ENCODE peak calls at places on chromosomes 1 and 21, in seven cellular contexts. One of them, this sample, is unnamed.

GRCh38 chr1:109818351-109819325 is 54.9 kb upstream of the EPS8L3 start:
- DNase-seq in stimulated activated CD4-positive, alpha-beta T cell treated with anti-CD3 and anti-CD28 coated beads, Interleukin-4, amount 100 ng/mL, for 4 hours: no peak
- DNase-seq in cardiac fibroblast: no peak
- DNase-seq in AG10803: no peak
- DNase-seq in hippocampal formation: no peak
- DNase-seq in MM.1S: no peak
- DNase-seq in globus pallidus: no peak
- DNase-seq in this sample: no peak

GRCh38 chr1:206471415-206471801 is 1.1 kb downstream of the IKBKE start:
- DNase-seq in cardiac fibroblast: no peak
- DNase-seq in AG10803: no peak
- DNase-seq in hippocampal formation: no peak
- DNase-seq in stimulated activated CD4-positive, alpha-beta T cell treated with anti-CD3 and anti-CD28 coated beads, Interleukin-4, amount 100 ng/mL, for 4 hours: no peak
- DNase-seq in MM.1S: no peak
- DNase-seq in globus pallidus: no peak
- DNase-seq in this sample: peak

GRCh38 chr1:46804926-46805325 is 6.1 kb downstream of the CYP4B1 start:
- DNase-seq in globus pallidus: no peak
- DNase-seq in MM.1S: no peak
- DNase-seq in AG10803: no peak
- DNase-seq in stimulated activated CD4-positive, alpha-beta T cell treated with anti-CD3 and anti-CD28 coated beads, Interleukin-4, amount 100 ng/mL, for 4 hours: no peak
- DNase-seq in hippocampal formation: no peak
- DNase-seq in cardiac fibroblast: no peak
- DNase-seq in this sample: no peak

GRCh38 chr1:15432327-15432726 is 5.9 kb upstream of the CTRC start:
- DNase-seq in MM.1S: no peak
- DNase-seq in cardiac fibroblast: no peak
- DNase-seq in AG10803: no peak
- DNase-seq in stimulated activated CD4-positive, alpha-beta T cell treated with anti-CD3 and anti-CD28 coated beads, Interleukin-4, amount 100 ng/mL, for 4 hours: no peak
- DNase-seq in hippocampal formation: no peak
- DNase-seq in globus pallidus: no peak
- DNase-seq in this sample: no peak

GRCh38 chr1:234213576-234214128 is 159.6 kb upstream of the COA6 start:
- DNase-seq in hippocampal formation: no peak
- DNase-seq in globus pallidus: peak
- DNase-seq in stimulated activated CD4-positive, alpha-beta T cell treated with anti-CD3 and anti-CD28 coated beads, Interleukin-4, amount 100 ng/mL, for 4 hours: no peak
- DNase-seq in cardiac fibroblast: no peak
- DNase-seq in AG10803: no peak
- DNase-seq in MM.1S: no peak
- DNase-seq in this sample: no peak

GRCh38 chr1:147641695-147642592 is 28.4 kb downstream of the ACP6 start:
- DNase-seq in AG10803: peak
- DNase-seq in cardiac fibroblast: peak
- DNase-seq in MM.1S: peak
- DNase-seq in stimulated activated CD4-positive, alpha-beta T cell treated with anti-CD3 and anti-CD28 coated beads, Interleukin-4, amount 100 ng/mL, for 4 hours: peak
- DNase-seq in globus pallidus: no peak
- DNase-seq in hippocampal formation: no peak
- DNase-seq in this sample: peak

GRCh38 chr1:112507896-112508241 is 896 bp upstream of the WNT2B start:
- DNase-seq in stimulated activated CD4-positive, alpha-beta T cell treated with anti-CD3 and anti-CD28 coated beads, Interleukin-4, amount 100 ng/mL, for 4 hours: peak
- DNase-seq in cardiac fibroblast: no peak
- DNase-seq in hippocampal formation: no peak
- DNase-seq in MM.1S: no peak
- DNase-seq in AG10803: no peak
- DNase-seq in globus pallidus: no peak
- DNase-seq in this sample: peak

GRCh38 chr1:245051349-245052221 is 103.2 kb upstream of the KIF26B start:
- DNase-seq in cardiac fibroblast: peak
- DNase-seq in AG10803: no peak
- DNase-seq in globus pallidus: peak
- DNase-seq in stimulated activated CD4-positive, alpha-beta T cell treated with anti-CD3 and anti-CD28 coated beads, Interleukin-4, amount 100 ng/mL, for 4 hours: no peak
- DNase-seq in hippocampal formation: peak
- DNase-seq in MM.1S: no peak
- DNase-seq in this sample: peak

GRCh38 chr1:52127181-52128175 is 14.4 kb upstream of the ZFYVE9 start:
- DNase-seq in hippocampal formation: peak
- DNase-seq in cardiac fibroblast: peak
- DNase-seq in MM.1S: peak
- DNase-seq in globus pallidus: peak
- DNase-seq in AG10803: peak
- DNase-seq in stimulated activated CD4-positive, alpha-beta T cell treated with anti-CD3 and anti-CD28 coated beads, Interleukin-4, amount 100 ng/mL, for 4 hours: peak
- DNase-seq in this sample: peak

GRCh38 chr21:45975017-45975595 is 6.5 kb upstream of the COL6A1 start:
- DNase-seq in hippocampal formation: no peak
- DNase-seq in cardiac fibroblast: peak
- DNase-seq in globus pallidus: no peak
- DNase-seq in AG10803: no peak
- DNase-seq in stimulated activated CD4-positive, alpha-beta T cell treated with anti-CD3 and anti-CD28 coated beads, Interleukin-4, amount 100 ng/mL, for 4 hours: no peak
- DNase-seq in MM.1S: no peak
- DNase-seq in this sample: peak

GRCh38 chr1:165894591-165894990 is 67.2 kb downstream of the UCK2 start:
- DNase-seq in AG10803: peak
- DNase-seq in hippocampal formation: no peak
- DNase-seq in globus pallidus: no peak
- DNase-seq in MM.1S: no peak
- DNase-seq in stimulated activated CD4-positive, alpha-beta T cell treated with anti-CD3 and anti-CD28 coated beads, Interleukin-4, amount 100 ng/mL, for 4 hours: no peak
- DNase-seq in cardiac fibroblast: peak
- DNase-seq in this sample: peak

GRCh38 chr1:111161843-111162242 is 21.8 kb downstream of the CEPT1 start:
- DNase-seq in globus pallidus: no peak
- DNase-seq in stimulated activated CD4-positive, alpha-beta T cell treated with anti-CD3 and anti-CD28 coated beads, Interleukin-4, amount 100 ng/mL, for 4 hours: no peak
- DNase-seq in AG10803: no peak
- DNase-seq in hippocampal formation: no peak
- DNase-seq in MM.1S: no peak
- DNase-seq in cardiac fibroblast: no peak
- DNase-seq in this sample: peak

GRCh38 chr1:201307760-201308499 is 24.6 kb downstream of the PKP1 start:
- DNase-seq in hippocampal formation: no peak
- DNase-seq in globus pallidus: no peak
- DNase-seq in AG10803: no peak
- DNase-seq in MM.1S: no peak
- DNase-seq in stimulated activated CD4-positive, alpha-beta T cell treated with anti-CD3 and anti-CD28 coated beads, Interleukin-4, amount 100 ng/mL, for 4 hours: no peak
- DNase-seq in cardiac fibroblast: no peak
- DNase-seq in this sample: peak

GRCh38 chr1:151047925-151048644 is 534 bp downstream of the C1orf56 start:
- DNase-seq in stimulated activated CD4-positive, alpha-beta T cell treated with anti-CD3 and anti-CD28 coated beads, Interleukin-4, amount 100 ng/mL, for 4 hours: peak
- DNase-seq in globus pallidus: peak
- DNase-seq in cardiac fibroblast: peak
- DNase-seq in MM.1S: peak
- DNase-seq in hippocampal formation: peak
- DNase-seq in AG10803: peak
- DNase-seq in this sample: peak

GRCh38 chr1:55481634-55482033 is 266.5 kb upstream of the USP24 start:
- DNase-seq in globus pallidus: no peak
- DNase-seq in MM.1S: no peak
- DNase-seq in hippocampal formation: no peak
- DNase-seq in cardiac fibroblast: no peak
- DNase-seq in AG10803: peak
- DNase-seq in stimulated activated CD4-positive, alpha-beta T cell treated with anti-CD3 and anti-CD28 coated beads, Interleukin-4, amount 100 ng/mL, for 4 hours: no peak
- DNase-seq in this sample: no peak

GRCh38 chr1:182149411-182149965 is 88.0 kb upstream of the ZNF648 start:
- DNase-seq in cardiac fibroblast: peak
- DNase-seq in hippocampal formation: peak
- DNase-seq in stimulated activated CD4-positive, alpha-beta T cell treated with anti-CD3 and anti-CD28 coated beads, Interleukin-4, amount 100 ng/mL, for 4 hours: no peak
- DNase-seq in globus pallidus: peak
- DNase-seq in MM.1S: no peak
- DNase-seq in AG10803: peak
- DNase-seq in this sample: peak

GRCh38 chr1:231596337-231596791 is 30.2 kb upstream of the DISC1 start:
- DNase-seq in hippocampal formation: no peak
- DNase-seq in MM.1S: no peak
- DNase-seq in cardiac fibroblast: peak
- DNase-seq in globus pallidus: no peak
- DNase-seq in AG10803: no peak
- DNase-seq in stimulated activated CD4-positive, alpha-beta T cell treated with anti-CD3 and anti-CD28 coated beads, Interleukin-4, amount 100 ng/mL, for 4 hours: no peak
- DNase-seq in this sample: peak

GRCh38 chr1:183544598-183545297 is 45.5 kb downstream of the NCF2 start:
- DNase-seq in stimulated activated CD4-positive, alpha-beta T cell treated with anti-CD3 and anti-CD28 coated beads, Interleukin-4, amount 100 ng/mL, for 4 hours: no peak
- DNase-seq in AG10803: no peak
- DNase-seq in globus pallidus: no peak
- DNase-seq in MM.1S: no peak
- DNase-seq in cardiac fibroblast: no peak
- DNase-seq in hippocampal formation: no peak
- DNase-seq in this sample: peak

GRCh38 chr1:100734716-100735115 is 15.2 kb downstream of the VCAM1 start:
- DNase-seq in stimulated activated CD4-positive, alpha-beta T cell treated with anti-CD3 and anti-CD28 coated beads, Interleukin-4, amount 100 ng/mL, for 4 hours: no peak
- DNase-seq in cardiac fibroblast: peak
- DNase-seq in AG10803: peak
- DNase-seq in hippocampal formation: no peak
- DNase-seq in MM.1S: no peak
- DNase-seq in globus pallidus: no peak
- DNase-seq in this sample: no peak

GRCh38 chr1:24635195-24635843 is 7.8 kb upstream of the SRRM1 start:
- DNase-seq in globus pallidus: peak
- DNase-seq in stimulated activated CD4-positive, alpha-beta T cell treated with anti-CD3 and anti-CD28 coated beads, Interleukin-4, amount 100 ng/mL, for 4 hours: no peak
- DNase-seq in AG10803: peak
- DNase-seq in hippocampal formation: no peak
- DNase-seq in MM.1S: peak
- DNase-seq in cardiac fibroblast: peak
- DNase-seq in this sample: peak

GRCh38 chr1:156244126-156244525 is 2.1 kb downstream of the BGLAP start:
- DNase-seq in MM.1S: no peak
- DNase-seq in cardiac fibroblast: no peak
- DNase-seq in AG10803: no peak
- DNase-seq in stimulated activated CD4-positive, alpha-beta T cell treated with anti-CD3 and anti-CD28 coated beads, Interleukin-4, amount 100 ng/mL, for 4 hours: no peak
- DNase-seq in hippocampal formation: no peak
- DNase-seq in globus pallidus: no peak
- DNase-seq in this sample: no peak

GRCh38 chr1:178341218-178341956 is 155.4 kb downstream of the CLEC20A start:
- DNase-seq in globus pallidus: no peak
- DNase-seq in stimulated activated CD4-positive, alpha-beta T cell treated with anti-CD3 and anti-CD28 coated beads, Interleukin-4, amount 100 ng/mL, for 4 hours: no peak
- DNase-seq in cardiac fibroblast: peak
- DNase-seq in hippocampal formation: no peak
- DNase-seq in MM.1S: no peak
- DNase-seq in AG10803: peak
- DNase-seq in this sample: peak

GRCh38 chr1:121444096-121444495 is 259.3 kb downstream of the SRGAP2C start:
- DNase-seq in stimulated activated CD4-positive, alpha-beta T cell treated with anti-CD3 and anti-CD28 coated beads, Interleukin-4, amount 100 ng/mL, for 4 hours: no peak
- DNase-seq in globus pallidus: no peak
- DNase-seq in AG10803: no peak
- DNase-seq in cardiac fibroblast: peak
- DNase-seq in hippocampal formation: no peak
- DNase-seq in MM.1S: no peak
- DNase-seq in this sample: no peak

GRCh38 chr1:213327318-213327667 is 276.3 kb downstream of the RPS6KC1 start:
- DNase-seq in stimulated activated CD4-positive, alpha-beta T cell treated with anti-CD3 and anti-CD28 coated beads, Interleukin-4, amount 100 ng/mL, for 4 hours: no peak
- DNase-seq in hippocampal formation: no peak
- DNase-seq in cardiac fibroblast: peak
- DNase-seq in MM.1S: no peak
- DNase-seq in AG10803: peak
- DNase-seq in globus pallidus: no peak
- DNase-seq in this sample: peak

GRCh38 chr1:156262461-156263287 is 14.8 kb upstream of the PAQR6 start:
- DNase-seq in AG10803: peak
- DNase-seq in hippocampal formation: no peak
- DNase-seq in cardiac fibroblast: peak
- DNase-seq in MM.1S: no peak
- DNase-seq in globus pallidus: no peak
- DNase-seq in stimulated activated CD4-positive, alpha-beta T cell treated with anti-CD3 and anti-CD28 coated beads, Interleukin-4, amount 100 ng/mL, for 4 hours: no peak
- DNase-seq in this sample: no peak

GRCh38 chr1:15153842-15154479 is 414 bp downstream of the TMEM51 start:
- DNase-seq in cardiac fibroblast: peak
- DNase-seq in MM.1S: peak
- DNase-seq in globus pallidus: peak
- DNase-seq in AG10803: peak
- DNase-seq in hippocampal formation: peak
- DNase-seq in stimulated activated CD4-positive, alpha-beta T cell treated with anti-CD3 and anti-CD28 coated beads, Interleukin-4, amount 100 ng/mL, for 4 hours: peak
- DNase-seq in this sample: peak

GRCh38 chr21:34969431-34970036 is 79.6 kb downstream of the RUNX1 start:
- DNase-seq in cardiac fibroblast: no peak
- DNase-seq in AG10803: no peak
- DNase-seq in globus pallidus: no peak
- DNase-seq in stimulated activated CD4-positive, alpha-beta T cell treated with anti-CD3 and anti-CD28 coated beads, Interleukin-4, amount 100 ng/mL, for 4 hours: no peak
- DNase-seq in hippocampal formation: no peak
- DNase-seq in MM.1S: no peak
- DNase-seq in this sample: no peak

GRCh38 chr1:213876531-213876930 is 111.2 kb upstream of the PROX1 start:
- DNase-seq in hippocampal formation: no peak
- DNase-seq in stimulated activated CD4-positive, alpha-beta T cell treated with anti-CD3 and anti-CD28 coated beads, Interleukin-4, amount 100 ng/mL, for 4 hours: no peak
- DNase-seq in AG10803: no peak
- DNase-seq in cardiac fibroblast: no peak
- DNase-seq in MM.1S: no peak
- DNase-seq in globus pallidus: no peak
- DNase-seq in this sample: no peak

GRCh38 chr1:25549273-25550154 is 6.1 kb downstream of the LDLRAP1 start:
- DNase-seq in stimulated activated CD4-positive, alpha-beta T cell treated with anti-CD3 and anti-CD28 coated beads, Interleukin-4, amount 100 ng/mL, for 4 hours: peak
- DNase-seq in AG10803: no peak
- DNase-seq in MM.1S: peak
- DNase-seq in hippocampal formation: no peak
- DNase-seq in cardiac fibroblast: peak
- DNase-seq in globus pallidus: no peak
- DNase-seq in this sample: no peak

GRCh38 chr1:167543566-167543965 is 10.0 kb downstream of the CREG1 start:
- DNase-seq in AG10803: no peak
- DNase-seq in globus pallidus: no peak
- DNase-seq in hippocampal formation: no peak
- DNase-seq in cardiac fibroblast: no peak
- DNase-seq in MM.1S: no peak
- DNase-seq in stimulated activated CD4-positive, alpha-beta T cell treated with anti-CD3 and anti-CD28 coated beads, Interleukin-4, amount 100 ng/mL, for 4 hours: no peak
- DNase-seq in this sample: no peak

GRCh38 chr1:14522331-14523241 is 75.9 kb upstream of the KAZN start:
- DNase-seq in hippocampal formation: no peak
- DNase-seq in AG10803: peak
- DNase-seq in MM.1S: no peak
- DNase-seq in globus pallidus: no peak
- DNase-seq in stimulated activated CD4-positive, alpha-beta T cell treated with anti-CD3 and anti-CD28 coated beads, Interleukin-4, amount 100 ng/mL, for 4 hours: no peak
- DNase-seq in cardiac fibroblast: peak
- DNase-seq in this sample: peak